ENCODE peak calls at places on chromosomes 13 and 19, in ten cellular contexts. B is ovary; X is cerebellar nuclear complex; P is GOT3; W is Daoy; G is heart left ventricle; I is HEK293T; V is fibroblast of mammary gland; S is naive thymus-derived CD8-positive, alpha-beta T cell; R is CD4-positive, alpha-beta memory T cell. C is an unnamed sample.

GRCh38 chr19:53813996-53814395 is 10.1 kb downstream of the NLRP12 start:
- DNase-seq in B (no peak), X (no peak), P (no peak), W (peak; percentile 37), G (no peak), I (no peak), V (peak; percentile 88), S (no peak), R (no peak), C (no peak)

GRCh38 chr19:14078406-14078805 is 5.8 kb downstream of the MISP3 start:
- DNase-seq in B (no peak), X (no peak), P (no peak), W (no peak), G (no peak), I (no peak), V (peak; percentile 56), S (no peak), R (no peak), C (no peak)

GRCh38 chr19:17540174-17540573 is 15.3 kb upstream of the COLGALT1 start:
- DNase-seq in B (no peak), X (no peak), P (no peak), W (no peak), G (no peak), I (no peak), V (no peak), S (no peak), R (no peak), C (no peak)

GRCh38 chr13:77702364-77702763 is 4.9 kb downstream of the SLAIN1 start:
- DNase-seq in B (no peak), X (no peak), P (no peak), W (no peak), G (no peak), I (no peak), V (no peak), S (no peak), R (no peak), C (no peak)

GRCh38 chr19:41998246-41999020 is 4.4 kb upstream of the ATP1A3 start:
- DNase-seq in B (no peak), X (no peak), P (no peak), W (peak; percentile 63), G (no peak), I (peak; percentile 83), V (peak; percentile 34), S (no peak), R (no peak), C (no peak)

GRCh38 chr13:52029569-52029968 is 5.1 kb downstream of the UTP14C start:
- DNase-seq in B (no peak), X (no peak), P (no peak), W (no peak), G (no peak), I (no peak), V (no peak), S (no peak), R (no peak), C (no peak)

GRCh38 chr19:18470153-18470552 is 32.2 kb upstream of the ISYNA1 start:
- DNase-seq in B (no peak), X (no peak), P (no peak), W (no peak), G (no peak), I (peak; percentile 42), V (no peak), S (no peak), R (peak; percentile 36), C (peak; percentile 69)

GRCh38 chr19:51724543-51724942 is 752 bp upstream of the HAS1 start:
- DNase-seq in B (peak; percentile 62), X (no peak), P (no peak), W (no peak), G (no peak), I (no peak), V (peak; percentile 80), S (no peak), R (no peak), C (peak; percentile 74)

GRCh38 chr19:29552454-29553280 is 26.9 kb downstream of the VSTM2B start:
- DNase-seq in B (no peak), X (no peak), P (no peak), W (no peak), G (no peak), I (no peak), V (no peak), S (no peak), R (no peak), C (peak; percentile 38)

GRCh38 chr19:30068528-30069395 is 126.7 kb downstream of the URI1 start:
- DNase-seq in B (peak; percentile 13), X (no peak), P (no peak), W (no peak), G (peak; percentile 11), I (no peak), V (no peak), S (no peak), R (no peak), C (peak; percentile 40)

GRCh38 chr19:51713319-51714285 is 10.2 kb downstream of the HAS1 start:
- DNase-seq in B (no peak), X (no peak), P (no peak), W (no peak), G (no peak), I (no peak), V (no peak), S (peak; percentile 62), R (no peak), C (no peak)

GRCh38 chr13:31022491-31022890 is 90.0 kb downstream of the TEX26 start:
- DNase-seq in B (no peak), X (no peak), P (no peak), W (no peak), G (no peak), I (no peak), V (no peak), S (no peak), R (no peak), C (no peak)

GRCh38 chr19:57437931-57438330 is 2.8 kb downstream of the ZNF749 start:
- DNase-seq in B (no peak), X (no peak), P (no peak), W (no peak), G (no peak), I (no peak), V (no peak), S (no peak), R (no peak), C (no peak)

GRCh38 chr19:46180701-46181385 is 32.8 kb downstream of the IGFL2 start:
- DNase-seq in B (no peak), X (no peak), P (no peak), W (peak; percentile 90), G (no peak), I (no peak), V (peak; percentile 77), S (no peak), R (no peak), C (no peak)

GRCh38 chr13:113837554-113838355 is 26.1 kb downstream of the GAS6 start:
- DNase-seq in B (peak; percentile 97), X (no peak), P (peak; percentile 82), W (peak; percentile 96), G (peak; percentile 92), I (peak; percentile 16), V (peak; percentile 99), S (no peak), R (no peak), C (peak; percentile 98)

GRCh38 chr13:49356224-49356623 is 87.6 kb downstream of the CAB39L start:
- DNase-seq in B (no peak), X (no peak), P (no peak), W (peak; percentile 55), G (no peak), I (no peak), V (peak; percentile 91), S (no peak), R (no peak), C (no peak)

GRCh38 chr13:37869756-37870488 is at the start of gene TRPC4:
- DNase-seq in B (peak; percentile 60), X (no peak), P (no peak), W (peak; percentile 6), G (peak; percentile 26), I (peak; percentile 68), V (peak; percentile 65), S (peak; percentile 57), R (peak; percentile 18), C (peak; percentile 77)

GRCh38 chr13:44158741-44159632 is 214.6 kb upstream of the SERP2 start:
- DNase-seq in B (peak; percentile 46), X (no peak), P (no peak), W (no peak), G (no peak), I (no peak), V (no peak), S (no peak), R (no peak), C (no peak)

GRCh38 chr13:111395511-111396393 is 75.3 kb downstream of the TEX29 start:
- DNase-seq in B (no peak), X (no peak), P (no peak), W (no peak), G (peak; percentile 10), I (no peak), V (no peak), S (no peak), R (no peak), C (no peak)

GRCh38 chr13:36965767-36966166 is 33.4 kb downstream of the ALG5 start:
- DNase-seq in B (no peak), X (no peak), P (no peak), W (peak; percentile 59), G (no peak), I (no peak), V (peak; percentile 83), S (no peak), R (no peak), C (no peak)

GRCh38 chr13:74217816-74218215 is 83.6 kb upstream of the KLF12 start:
- DNase-seq in B (no peak), X (no peak), P (no peak), W (no peak), G (no peak), I (no peak), V (no peak), S (no peak), R (no peak), C (no peak)

GRCh38 chr13:38308736-38309135 is 40.9 kb upstream of the UFM1 start:
- DNase-seq in B (no peak), X (no peak), P (no peak), W (no peak), G (no peak), I (no peak), V (peak; percentile 88), S (no peak), R (no peak), C (no peak)

GRCh38 chr19:32750441-32751055 is 31.0 kb downstream of the TDRD12 start:
- DNase-seq in B (no peak), X (no peak), P (no peak), W (no peak), G (no peak), I (no peak), V (no peak), S (no peak), R (no peak), C (no peak)

GRCh38 chr13:98507060-98507797 is 69.7 kb downstream of the STK24 start:
- DNase-seq in B (peak; percentile 76), X (no peak), P (no peak), W (peak; percentile 73), G (peak; percentile 73), I (no peak), V (peak; percentile 27), S (no peak), R (no peak), C (peak; percentile 83)

GRCh38 chr13:19089315-19089714 is 92.3 kb downstream of the TUBA3C start:
- DNase-seq in B (no peak), X (no peak), P (no peak), W (no peak), G (no peak), I (no peak), V (no peak), S (no peak), R (no peak), C (no peak)

GRCh38 chr19:41354343-41354974 is 737 bp upstream of the TGFB1 start:
- DNase-seq in B (peak; percentile 55), X (no peak), P (no peak), W (no peak), G (no peak), I (no peak), V (no peak), S (no peak), R (peak; percentile 51), C (peak; percentile 74)

GRCh38 chr13:40539954-40540706 is 126.3 kb downstream of the FOXO1 start:
- DNase-seq in B (no peak), X (no peak), P (no peak), W (peak; percentile 84), G (no peak), I (no peak), V (peak; percentile 78), S (no peak), R (no peak), C (no peak)

C was measured in sigmoid colon.